ENCODE peak calls at places on chromosomes 13 and 19, in ten cellular contexts. X is MM.1S, Y is fibroblast of lung, Q is PC-3, D is GM23248, A is H1, E is K562, K is A673, B is mammary epithelial cell, C is astrocyte. U is an unnamed sample.

GRCh38 chr13:98214707-98215106 is 37.6 kb upstream of the RNF113B start:
- DNase-seq in X (no peak), Y (no peak), Q (peak; percentile 84), D (no peak), A (no peak), E (no peak), K (no peak), B (peak; percentile 44), C (no peak), U (no peak)

GRCh38 chr13:48949566-48950506 is 25.9 kb upstream of the FNDC3A start:
- DNase-seq in X (no peak), Y (no peak), Q (no peak), D (no peak), A (no peak), E (no peak), K (no peak), B (no peak), C (no peak), U (no peak)

GRCh38 chr19:49155005-49155826 is at the start of gene HRC:
- DNase-seq in X (no peak), Y (no peak), Q (no peak), D (no peak), A (peak; percentile 51), E (peak; percentile 90), K (no peak), B (no peak), C (no peak), U (no peak)

GRCh38 chr19:35740108-35740422 is 2.2 kb downstream of the IGFLR1 start:
- DNase-seq in X (no peak), Y (no peak), Q (no peak), D (no peak), A (no peak), E (no peak), K (no peak), B (no peak), C (no peak), U (no peak)

GRCh38 chr13:102289606-102290005 is 112.2 kb downstream of the FGF14 start:
- DNase-seq in X (no peak), Y (no peak), Q (peak; percentile 8), D (no peak), A (no peak), E (no peak), K (peak; percentile 12), B (peak; percentile 41), C (no peak), U (no peak)

GRCh38 chr19:5615756-5616327 is 6.7 kb downstream of the SAFB2 start:
- DNase-seq in X (no peak), Y (no peak), Q (no peak), D (peak; percentile 34), A (no peak), E (no peak), K (no peak), B (no peak), C (peak; percentile 30), U (no peak)

GRCh38 chr19:10203686-10204085 is 8.9 kb upstream of the DNMT1 start:
- DNase-seq in X (peak; percentile 17), Y (no peak), Q (no peak), D (no peak), A (no peak), E (no peak), K (no peak), B (no peak), C (no peak), U (no peak)

GRCh38 chr13:113023217-113023597 is 54.2 kb downstream of the MCF2L start:
- DNase-seq in X (no peak), Y (no peak), Q (no peak), D (no peak), A (no peak), E (no peak), K (peak; percentile 37), B (no peak), C (peak; percentile 4), U (peak; percentile 38)

GRCh38 chr19:1845642-1846041 is 2.6 kb downstream of the REXO1 start:
- DNase-seq in X (no peak), Y (no peak), Q (no peak), D (no peak), A (no peak), E (no peak), K (no peak), B (no peak), C (no peak), U (no peak)

GRCh38 chr13:79709526-79709925 is 228.6 kb downstream of the NDFIP2 start:
- DNase-seq in X (no peak), Y (peak; percentile 30), Q (no peak), D (peak; percentile 56), A (no peak), E (no peak), K (no peak), B (no peak), C (peak; percentile 75), U (peak; percentile 4)

GRCh38 chr13:79711631-79712030 is 230.7 kb downstream of the NDFIP2 start:
- DNase-seq in X (no peak), Y (no peak), Q (no peak), D (peak; percentile 35), A (no peak), E (no peak), K (no peak), B (no peak), C (no peak), U (no peak)

GRCh38 chr13:79716191-79716590 is 235.2 kb downstream of the NDFIP2 start:
- DNase-seq in X (no peak), Y (no peak), Q (no peak), D (no peak), A (no peak), E (no peak), K (no peak), B (no peak), C (no peak), U (no peak)

DNA sequence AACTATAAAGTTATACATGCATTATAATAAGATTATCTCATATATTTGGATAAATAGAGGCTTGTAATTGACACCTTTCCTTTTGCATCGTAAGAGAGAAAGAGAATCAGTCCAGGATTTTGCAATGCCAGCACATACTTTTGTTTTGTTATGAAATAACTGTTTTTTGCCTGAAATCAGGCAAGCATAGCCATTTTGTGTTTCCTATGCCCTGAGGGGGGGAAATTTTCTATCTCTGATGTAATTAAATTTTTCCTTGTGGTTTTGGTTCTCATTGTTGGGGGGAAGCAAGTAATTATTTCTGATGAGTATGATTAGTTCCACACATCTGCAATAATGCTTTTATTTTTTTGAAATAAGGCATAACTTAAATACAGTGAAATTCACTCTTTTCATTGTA is 229.4 kb downstream of the NDFIP2 start:
- DNase-seq in X (no peak), Y (peak; percentile 36), Q (no peak), D (peak; percentile 78), A (no peak), E (no peak), K (peak; percentile 85), B (peak; percentile 69), C (peak; percentile 38), U (no peak)
- TF ChIP-seq EZH2 in X (no peak), Y (no peak), Q (no peak), D (no peak), A (no peak), E (no peak), K (no peak), B (no peak), C (no peak), U (no peak)

DNA sequence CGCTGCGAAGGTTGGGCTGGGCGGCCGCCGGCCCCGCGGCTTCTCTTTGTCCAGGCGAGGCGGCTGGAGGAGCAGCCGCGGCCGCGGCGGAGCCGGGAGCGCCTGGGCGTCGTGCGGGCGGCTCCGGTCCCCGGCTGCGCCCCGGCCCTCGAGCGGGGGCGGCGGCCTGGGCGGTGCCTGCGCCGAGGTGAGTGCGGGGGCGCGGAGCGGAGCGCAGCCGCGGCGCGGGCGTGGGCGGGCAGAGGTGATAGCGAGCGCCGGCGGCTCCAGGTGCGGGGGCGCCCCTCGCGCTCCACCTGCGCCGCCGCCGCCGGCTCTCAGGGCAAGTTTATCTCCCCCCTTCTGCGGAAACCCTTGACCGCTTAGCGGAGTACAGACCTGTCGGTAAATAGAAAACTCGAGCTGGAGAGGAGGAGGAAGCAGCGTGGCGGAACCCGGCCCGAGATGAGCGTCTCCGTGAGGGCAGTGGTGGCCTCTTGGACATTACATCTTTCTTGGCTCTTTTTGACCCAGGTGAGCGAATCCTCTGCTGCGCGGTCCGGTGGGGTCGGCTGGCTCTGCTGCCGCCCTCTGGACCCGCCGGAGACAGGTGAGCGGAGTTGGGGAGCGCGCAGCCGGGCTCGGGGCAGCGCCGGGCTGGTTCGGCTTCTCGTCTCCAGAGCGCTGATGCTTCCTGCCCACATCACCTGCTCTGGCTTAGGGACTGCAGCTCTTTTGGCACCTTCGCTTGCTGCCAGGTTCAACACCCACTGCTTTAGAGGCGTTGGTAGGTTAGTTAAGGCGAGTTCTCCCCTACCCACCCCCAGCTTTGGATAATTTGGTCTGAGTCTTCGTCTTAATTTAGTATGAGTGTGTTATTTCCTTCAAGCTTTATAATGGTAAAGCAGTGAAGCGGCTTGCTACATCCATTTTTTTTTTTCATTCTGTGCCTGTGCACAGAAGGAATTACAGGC is at the start of gene MTUS2:
- DNase-seq in X (no peak), Y (no peak), Q (no peak), D (peak; percentile 15), A (peak; percentile 77), E (peak; percentile 31), K (no peak), B (peak; percentile 18), C (no peak), U (peak; percentile 3)
- TF ChIP-seq EZH2 in X (no peak), Y (peak; percentile 94), Q (peak; percentile 91), D (peak; percentile 73), A (no peak), E (no peak), K (peak; percentile 83), B (no peak), C (peak; percentile 93), U (peak; percentile 96)

DNA sequence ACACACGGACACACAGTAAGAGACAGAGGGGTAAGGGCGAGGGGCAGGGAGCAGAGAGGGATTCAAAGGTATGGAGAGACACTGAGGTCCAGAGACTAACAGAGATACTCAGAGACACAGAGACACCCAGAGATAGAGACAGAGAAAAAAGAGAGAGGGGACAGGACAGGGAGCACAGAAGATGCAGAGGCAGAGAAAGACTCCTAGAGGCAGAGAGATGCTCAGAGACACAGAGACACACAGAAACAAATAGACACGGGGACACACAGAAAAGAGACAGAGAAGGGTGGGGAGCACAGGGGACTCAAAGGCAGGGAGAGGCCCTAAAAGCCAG is 39.8 kb downstream of the DEDD2 start:
- DNase-seq in X (no peak), Y (no peak), Q (no peak), D (no peak), A (no peak), E (no peak), K (no peak), B (no peak), C (no peak), U (no peak)
- TF ChIP-seq EZH2 in X (no peak), Y (peak; percentile 38), Q (no peak), D (peak; percentile 68), A (no peak), E (no peak), K (no peak), B (no peak), C (no peak), U (peak; percentile 26)

DNA sequence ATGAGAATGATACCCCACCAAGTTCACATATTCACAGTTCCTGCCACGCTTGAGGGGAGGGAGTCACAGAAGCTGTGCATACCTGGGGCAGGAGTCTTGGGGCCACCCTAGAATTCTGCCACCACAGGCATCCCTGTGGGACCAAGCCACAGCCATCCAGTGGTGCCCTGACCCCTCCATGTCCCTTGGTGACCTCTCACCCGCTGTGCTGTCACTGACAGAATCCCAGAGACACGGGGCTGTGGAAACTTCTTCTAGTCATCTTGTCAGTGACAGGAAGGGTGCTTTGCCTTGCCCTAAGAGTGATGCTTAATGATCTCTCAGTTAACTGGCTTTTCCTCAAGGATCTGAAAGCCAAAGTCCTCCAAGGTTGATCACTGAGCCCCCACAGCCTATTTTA is 58.4 kb upstream of the UQCRFS1 start:
- DNase-seq in X (no peak), Y (no peak), Q (no peak), D (no peak), A (no peak), E (no peak), K (no peak), B (no peak), C (no peak), U (no peak)
- TF ChIP-seq EZH2 in X (no peak), Y (no peak), Q (no peak), D (no peak), A (no peak), E (no peak), K (no peak), B (no peak), C (no peak), U (no peak)